ENCODE peak calls at places on chromosome 12, in six cellular contexts. M is endothelial cell of umbilical vein, Z is HepG2, O is K562, K is GM12878, A is A549. J is an unnamed sample.

GRCh38 chr12:104501641-104502040 is 44.9 kb downstream of the CHST11 start:
- DNase-seq in O (no peak), A (no peak), Z (no peak), K (no peak), M (no peak), J (no peak)

GRCh38 chr12:42014972-42015371 is 129.7 kb downstream of the GXYLT1 start:
- DNase-seq in Z (no peak), K (no peak), M (no peak), A (no peak), O (no peak), J (no peak)

GRCh38 chr12:119486599-119487154 is 106.9 kb upstream of the TMEM233 start:
- DNase-seq in M (no peak), A (no peak), K (no peak), O (no peak), Z (no peak), J (no peak)

GRCh38 chr12:89976866-89977265 is 268.2 kb upstream of the ATP2B1 start:
- DNase-seq in A (no peak), O (no peak), K (no peak), M (no peak), Z (no peak), J (no peak)

GRCh38 chr12:69501154-69501895 is 31.1 kb downstream of the FRS2 start:
- DNase-seq in O (no peak), Z (no peak), A (no peak), K (no peak), M (no peak), J (no peak)

GRCh38 chr12:51415931-51416330 is 8.7 kb upstream of the SLC4A8 start:
- DNase-seq in K (no peak), M (no peak), Z (no peak), A (no peak), O (no peak), J (no peak)

GRCh38 chr12:45601888-45602287 is 127.6 kb upstream of the ARID2 start:
- DNase-seq in A (no peak), K (no peak), M (no peak), Z (no peak), O (no peak), J (no peak)

GRCh38 chr12:67515679-67516363 is 132.7 kb upstream of the DYRK2 start:
- DNase-seq in K (peak; percentile 51), O (no peak), A (no peak), M (no peak), Z (no peak), J (no peak)

GRCh38 chr12:88206636-88207035 is 64.5 kb downstream of the TMTC3 start:
- DNase-seq in O (no peak), M (no peak), Z (no peak), K (no peak), A (no peak), J (peak; percentile 73)

GRCh38 chr12:116430911-116431565 is 128.1 kb upstream of the MAP1LC3B2 start:
- DNase-seq in K (no peak), M (no peak), O (no peak), A (no peak), Z (no peak), J (no peak)

GRCh38 chr12:617304-617915 is 45.8 kb downstream of the NINJ2 start:
- DNase-seq in M (peak; percentile 19), A (no peak), O (no peak), K (no peak), Z (peak; percentile 77), J (peak; percentile 97)

GRCh38 chr12:7503686-7504085 is at the start of gene CD163:
- DNase-seq in K (no peak), O (no peak), Z (no peak), A (no peak), M (no peak), J (peak; percentile 71)

GRCh38 chr12:57864382-57864781 is 17.9 kb upstream of the CTDSP2 start:
- DNase-seq in O (no peak), Z (no peak), K (no peak), A (peak; percentile 40), M (no peak), J (no peak)

GRCh38 chr12:55842681-55843429 is at the start of gene MMP19:
- DNase-seq in M (no peak), Z (peak; percentile 46), A (no peak), O (peak; percentile 68), K (no peak), J (peak; percentile 85)

GRCh38 chr12:49041881-49042484 is 18.6 kb downstream of the KMT2D start:
- DNase-seq in A (no peak), M (no peak), K (no peak), Z (no peak), O (no peak), J (no peak)

GRCh38 chr12:26870491-26871419 is 37.8 kb upstream of the ITPR2 start:
- DNase-seq in O (no peak), Z (no peak), M (peak; percentile 96), A (no peak), K (peak; percentile 35), J (peak; percentile 85)

GRCh38 chr12:119693006-119693405 is 25.1 kb downstream of the PRKAB1 start:
- DNase-seq in M (peak; percentile 95), O (no peak), A (no peak), K (no peak), Z (no peak), J (no peak)

GRCh38 chr12:1013618-1014489 is 22.8 kb downstream of the ERC1 start:
- DNase-seq in K (no peak), M (peak; percentile 64), O (no peak), A (no peak), Z (no peak), J (no peak)

GRCh38 chr12:5388581-5389535 is 43.0 kb upstream of the NTF3 start:
- DNase-seq in A (no peak), Z (no peak), O (no peak), K (no peak), M (no peak), J (no peak)

GRCh38 chr12:120224304-120225199 is 23.6 kb upstream of the RPLP0 start:
- DNase-seq in O (no peak), K (no peak), Z (no peak), A (no peak), M (no peak), J (no peak)

GRCh38 chr12:24767016-24767415 is 181.9 kb downstream of the BCAT1 start:
- DNase-seq in A (no peak), Z (peak; percentile 22), K (no peak), O (no peak), M (no peak), J (no peak)

GRCh38 chr12:70243510-70244331 is 488 bp downstream of the CNOT2 start:
- DNase-seq in M (peak; percentile 73), K (no peak), O (peak; percentile 83), Z (peak; percentile 43), A (peak; percentile 61), J (peak; percentile 86)

GRCh38 chr12:122308811-122309210 is 42.5 kb upstream of the VPS33A start:
- DNase-seq in K (no peak), Z (no peak), O (no peak), A (no peak), M (no peak), J (no peak)

GRCh38 chr12:23753627-23754358 is 195.7 kb downstream of the SOX5 start:
- DNase-seq in Z (no peak), M (no peak), A (no peak), O (no peak), K (no peak), J (no peak)

GRCh38 chr12:38291160-38291559 is 25.4 kb upstream of the ALG10B start:
- DNase-seq in A (no peak), K (no peak), M (no peak), Z (no peak), O (no peak), J (no peak)
- TF ChIP-seq MYC in A (no peak), K (no peak), M (no peak), Z (no peak), O (no peak), J (no peak)

GRCh38 chr12:19574606-19575005 is 135.3 kb downstream of the AEBP2 start:
- DNase-seq in A (peak; percentile 10), Z (peak; percentile 2), K (no peak), O (no peak), M (peak; percentile 72), J (peak; percentile 43)
- H3K4me3 ChIP-seq in A (no peak overlapping the region), Z (no peak overlapping the region), K (no peak overlapping the region), O (no peak overlapping the region), M (no peak overlapping the region), J (no peak overlapping the region)

GRCh38 chr12:111991946-111992345 is 21.0 kb downstream of the TMEM116 start:
- DNase-seq in M (no peak), O (peak; percentile 52), K (no peak), A (no peak), Z (no peak), J (no peak)
- TF ChIP-seq MYC in M (no peak), O (no peak), K (no peak), A (no peak), Z (no peak), J (no peak)

DNA sequence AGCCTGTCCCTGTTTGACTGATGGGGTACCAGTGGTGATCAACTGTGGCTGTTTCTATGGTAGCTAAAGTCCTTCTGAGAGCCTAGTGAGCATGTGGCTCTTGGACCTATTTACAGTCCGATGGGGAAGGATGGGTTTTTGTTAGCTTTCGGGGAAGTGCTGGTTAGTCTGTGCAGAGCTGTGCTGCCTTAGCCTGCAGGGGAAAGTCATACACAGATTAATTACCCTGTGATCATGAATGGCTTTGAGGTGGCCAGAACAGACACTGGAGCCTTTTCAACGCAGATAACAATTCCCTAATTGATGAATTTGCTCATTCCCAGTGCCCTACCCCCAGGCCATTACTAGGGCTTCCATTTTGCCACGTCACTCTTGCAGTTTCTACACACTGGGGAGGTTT is 99.7 kb downstream of the WSCD2 start:
- DNase-seq in O (no peak), M (no peak), A (no peak), Z (no peak), K (no peak), J (no peak)
- H3K4me3 ChIP-seq in O (no peak overlapping the region), M (no peak overlapping the region), A (no peak overlapping the region), Z (no peak overlapping the region), K (no peak overlapping the region), J (no peak overlapping the region)

GRCh38 chr12:16579041-16579440 is 26.9 kb downstream of the LMO3 start:
- DNase-seq in Z (no peak), K (no peak), M (no peak), O (no peak), A (no peak), J (no peak)
- TF ChIP-seq MYC in Z (no peak), K (no peak), M (no peak), O (no peak), A (no peak), J (no peak)

GRCh38 chr12:124077730-124078129 is 104.7 kb downstream of the ZNF664 start:
- DNase-seq in K (no peak), M (no peak), O (no peak), A (no peak), Z (no peak), J (no peak)

GRCh38 chr12:124078800-124079199 is 105.8 kb downstream of the ZNF664 start:
- DNase-seq in M (no peak), A (no peak), Z (no peak), O (no peak), K (no peak), J (no peak)

GRCh38 chr12:124075836-124076235 is 102.8 kb downstream of the ZNF664 start:
- DNase-seq in Z (no peak), M (no peak), O (no peak), K (no peak), A (no peak), J (no peak)

GRCh38 chr12:124073636-124074035 is 100.6 kb downstream of the ZNF664 start:
- DNase-seq in M (no peak), A (no peak), O (no peak), Z (no peak), K (no peak), J (peak; percentile 17)
- H3K4me3 ChIP-seq in M (no peak overlapping the region), A (no peak overlapping the region), O (no peak overlapping the region), Z (no peak overlapping the region), K (no peak overlapping the region), J (no peak overlapping the region)

J was measured in NB4.